ENCODE peak calls at places on chromosomes 1 and 21, in seven cellular contexts. F is K562, B is GM12878, T is HCT116, I is SK-N-SH, Z is H1, U is HepG2. E is an unnamed sample.

GRCh38 chr1:187626056-187626455 is 797.3 kb downstream of the PLA2G4A start:
- DNase-seq in F (no peak), B (no peak), T (no peak), I (no peak), Z (no peak), U (no peak), E (peak)

GRCh38 chr1:9425859-9426258 is 113.4 kb upstream of the SLC25A33 start:
- DNase-seq in F (no peak), B (no peak), T (no peak), I (no peak), Z (no peak), U (no peak), E (no peak)

GRCh38 chr1:54777011-54777410 is 12.7 kb upstream of the PARS2 start:
- DNase-seq in F (no peak), B (no peak), T (no peak), I (no peak), Z (no peak), U (no peak), E (no peak)

GRCh38 chr1:202241376-202242079 is 47.9 kb downstream of the LGR6 start:
- DNase-seq in F (no peak), B (no peak), T (no peak), I (peak), Z (no peak), U (no peak), E (peak)

GRCh38 chr1:216566809-216567208 is 143.6 kb upstream of the USH2A start:
- DNase-seq in F (no peak), B (no peak), T (no peak), I (no peak), Z (no peak), U (no peak), E (peak)

GRCh38 chr1:40064797-40065492 is 24.4 kb downstream of the CAP1 start:
- DNase-seq in F (no peak), B (peak), T (no peak), I (no peak), Z (no peak), U (no peak), E (no peak)

GRCh38 chr1:240018617-240019016 is 73.1 kb upstream of the FMN2 start:
- DNase-seq in F (no peak), B (no peak), T (no peak), I (no peak), Z (no peak), U (no peak), E (no peak)

GRCh38 chr1:200172311-200172710 is 144.8 kb downstream of the NR5A2 start:
- DNase-seq in F (no peak), B (no peak), T (no peak), I (no peak), Z (no peak), U (no peak), E (no peak)

GRCh38 chr1:26126321-26127084 is 14.9 kb downstream of the PDIK1L start:
- DNase-seq in F (peak), B (no peak), T (no peak), I (no peak), Z (peak), U (no peak), E (peak)

GRCh38 chr21:43997766-43998742 is 14.1 kb upstream of the TRAPPC10 start:
- DNase-seq in F (no peak), B (no peak), T (no peak), I (no peak), Z (no peak), U (no peak), E (no peak)

GRCh38 chr1:111658622-111659021 is 39.0 kb downstream of the RAP1A start:
- DNase-seq in F (no peak), B (no peak), T (no peak), I (no peak), Z (no peak), U (no peak), E (no peak)

GRCh38 chr1:111654839-111655238 is 35.2 kb downstream of the RAP1A start:
- DNase-seq in F (no peak), B (peak), T (no peak), I (no peak), Z (no peak), U (no peak), E (no peak)

GRCh38 chr1:111665527-111665926 is 45.9 kb downstream of the RAP1A start:
- DNase-seq in F (no peak), B (no peak), T (no peak), I (no peak), Z (no peak), U (no peak), E (no peak)

GRCh38 chr1:111656093-111657017 is 36.8 kb downstream of the RAP1A start:
- DNase-seq in F (peak), B (no peak), T (peak), I (peak), Z (no peak), U (peak), E (peak)

DNA sequence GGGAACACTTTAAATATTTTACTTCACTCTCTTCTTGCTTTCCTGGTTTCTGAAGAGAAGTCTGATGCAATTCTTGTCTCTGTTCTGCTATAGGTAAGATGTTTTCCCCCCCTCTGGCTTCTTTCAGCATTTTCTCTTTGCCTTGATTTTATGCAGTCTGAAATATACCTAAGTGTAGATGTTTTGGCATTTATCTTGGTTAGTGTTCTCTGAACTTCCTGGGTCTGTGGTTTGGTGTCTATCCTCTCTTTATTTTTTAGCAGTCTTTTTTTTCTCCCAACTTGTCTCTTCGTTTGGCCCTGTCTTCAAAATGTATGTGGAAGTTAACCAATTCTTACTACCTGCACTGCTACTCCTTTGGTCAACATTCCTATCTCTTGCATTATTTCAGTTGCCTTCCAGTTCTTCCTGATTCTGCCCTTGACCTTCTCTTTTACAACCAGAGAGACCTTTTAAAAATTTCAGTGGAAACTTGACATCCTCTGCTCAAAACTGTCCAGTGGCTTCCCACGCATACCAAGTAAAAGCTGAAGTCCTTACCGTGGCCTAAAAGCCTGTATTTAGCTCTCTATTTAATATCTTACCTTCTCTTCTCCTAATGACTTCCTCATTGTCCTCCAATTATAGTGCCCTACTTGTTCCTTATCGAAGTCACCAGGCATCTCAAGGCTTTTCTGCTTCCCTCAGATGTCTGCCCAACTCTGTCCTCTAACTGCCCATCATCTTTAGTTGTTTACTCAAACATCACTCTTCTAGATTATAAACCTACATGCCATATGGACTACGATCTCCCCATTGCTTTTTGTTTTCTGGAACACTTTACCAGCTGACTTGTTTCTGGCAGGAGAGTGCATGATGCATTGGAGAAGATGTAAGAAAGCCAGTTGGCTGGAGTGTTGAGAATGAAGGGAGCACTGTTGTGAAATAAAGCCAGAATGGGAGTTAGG is 40.9 kb downstream of the RAP1A start:
- DNase-seq in F (peak), B (no peak), T (no peak), I (no peak), Z (no peak), U (no peak), E (no peak)
- TF ChIP-seq JUND in F (peak), B (no peak), T (no peak), I (no peak), Z (no peak), U (no peak), E (no peak)

DNA sequence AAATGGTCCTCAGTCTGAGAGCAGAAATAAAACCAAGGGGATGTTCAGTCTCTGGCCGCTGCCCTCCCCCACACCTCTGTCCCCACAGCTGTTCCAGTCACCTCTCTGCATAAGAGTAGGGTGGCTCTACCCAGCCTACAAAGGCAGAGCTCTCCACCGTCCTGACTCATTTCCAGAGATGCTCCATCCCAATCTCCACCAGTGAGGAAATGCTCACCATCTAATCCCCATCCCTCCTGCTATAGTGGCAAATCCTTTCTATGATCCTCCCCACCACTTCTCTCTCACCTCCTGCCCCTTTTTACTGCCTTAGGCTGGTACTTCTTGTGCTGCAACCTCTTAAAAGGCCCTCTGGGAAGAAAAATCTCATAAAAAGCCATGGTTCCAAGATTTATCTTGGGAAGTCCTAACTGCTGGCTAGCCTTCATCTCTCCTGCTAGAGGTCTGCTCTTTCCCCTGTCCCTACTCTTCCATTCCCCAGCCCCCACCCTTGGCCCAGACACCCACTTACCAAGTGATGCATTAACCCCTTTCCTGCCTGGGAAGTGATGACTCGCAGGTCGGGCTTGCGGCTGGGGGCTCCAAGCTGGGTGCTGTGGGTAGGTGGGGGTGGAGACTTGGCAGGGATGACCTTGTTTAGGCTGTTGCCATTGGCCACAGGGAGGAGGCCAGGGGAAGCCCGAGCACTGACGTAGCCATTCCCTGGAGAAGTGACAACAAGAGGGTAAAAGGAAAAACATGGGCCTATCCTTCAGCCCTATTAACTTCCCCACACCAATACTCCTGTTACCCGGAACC is 23.9 kb downstream of the MEF2D start:
- DNase-seq in F (no peak), B (no peak), T (no peak), I (no peak), Z (no peak), U (peak), E (no peak)
- TF ChIP-seq JUND in F (no peak), B (no peak), T (no peak), I (peak), Z (peak), U (no peak), E (no peak)

GRCh38 chr21:27233514-27233913 is 266.6 kb upstream of the ADAMTS5 start:
- DNase-seq in F (no peak), B (no peak), T (no peak), I (no peak), Z (no peak), U (no peak), E (no peak)
- TF ChIP-seq JUND in F (no peak), B (no peak), T (no peak), I (no peak), Z (no peak), U (no peak), E (no peak)

GRCh38 chr1:61244114-61244513 is 161.8 kb downstream of the NFIA start:
- DNase-seq in F (no peak), B (no peak), T (peak), I (no peak), Z (no peak), U (no peak), E (peak)
- TF ChIP-seq JUND in F (no peak), B (no peak), T (peak), I (peak), Z (no peak), U (no peak), E (no peak)

GRCh38 chr1:227560393-227560792 is 3.0 kb upstream of the ZNF678 start:
- DNase-seq in F (no peak), B (no peak), T (no peak), I (no peak), Z (no peak), U (no peak), E (no peak)
- TF ChIP-seq JUND in F (no peak), B (no peak), T (no peak), I (no peak), Z (no peak), U (no peak), E (no peak)

GRCh38 chr1:24635195-24635843 is 7.8 kb upstream of the SRRM1 start:
- DNase-seq in F (peak), B (no peak), T (peak), I (peak), Z (no peak), U (peak), E (peak)
- TF ChIP-seq JUND in F (no peak), B (no peak), T (no peak), I (no peak), Z (no peak), U (no peak), E (no peak)

DNA sequence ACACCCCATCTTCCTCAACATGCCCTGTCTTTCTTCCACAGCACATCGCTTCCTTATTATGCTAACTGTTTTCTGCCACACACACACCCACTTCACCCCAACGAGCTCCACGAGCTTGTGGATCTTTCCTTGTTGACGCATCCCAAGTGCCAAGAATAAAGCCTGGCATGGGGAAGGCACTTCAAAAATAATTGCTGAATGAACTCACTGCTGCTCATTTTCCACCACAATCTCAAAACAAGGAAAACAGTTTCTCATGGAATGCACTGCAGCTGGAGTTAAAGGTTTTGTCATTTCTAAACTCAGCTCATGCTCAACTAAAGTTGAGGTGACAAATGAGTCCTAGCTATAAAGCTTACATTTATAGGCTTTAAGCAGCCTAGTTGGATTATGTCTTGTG is 86.0 kb downstream of the TIAM1 start:
- DNase-seq in F (no peak), B (no peak), T (no peak), I (no peak), Z (no peak), U (no peak), E (no peak)
- TF ChIP-seq JUND in F (no peak), B (no peak), T (no peak), I (no peak), Z (no peak), U (no peak), E (no peak)

E was measured in T47D.